ENCODE peak calls at places on chromosomes 11 and 22, in five cellular contexts. P, I, G, L and A are unnamed samples.
A peak's percentile ranks its signal among the peaks of the same experiment; 100 is the strongest.

GRCh38 chr11:133713406-133713805 is 131.9 kb downstream of the SPATA19 start:
- DNase-seq in P (no peak), I (no peak), G (no peak), L (no peak), A (no peak)

GRCh38 chr11:57491371-57492061 is 24.0 kb downstream of the SLC43A1 start:
- DNase-seq in P (peak; percentile 76), I (no peak), G (no peak), L (peak; percentile 73), A (peak; percentile 54)

GRCh38 chr22:44225091-44225689 is 44.5 kb downstream of the PARVG start:
- DNase-seq in P (no peak), I (no peak), G (no peak), L (no peak), A (no peak)

GRCh38 chr22:19798320-19798665 is 37.7 kb downstream of the TBX1 start:
- DNase-seq in P (peak; percentile 29), I (no peak), G (no peak), L (no peak), A (no peak)

GRCh38 chr22:50274311-50274710 is 4.1 kb upstream of the MAPK11 start:
- DNase-seq in P (no peak), I (no peak), G (no peak), L (peak; percentile 90), A (peak; percentile 47)

GRCh38 chr11:9273430-9274336 is 8.5 kb upstream of the DENND5A start:
- DNase-seq in P (no peak), I (peak; percentile 55), G (no peak), L (no peak), A (no peak)

GRCh38 chr11:9142732-9143131 is 51.3 kb upstream of the SCUBE2 start:
- DNase-seq in P (no peak), I (no peak), G (no peak), L (no peak), A (no peak)

GRCh38 chr11:130675917-130676316 is 227.5 kb downstream of the ADAMTS15 start:
- DNase-seq in P (no peak), I (no peak), G (no peak), L (no peak), A (no peak)

GRCh38 chr11:68460741-68461283 is at the start of gene PPP6R3:
- DNase-seq in P (no peak), I (no peak), G (no peak), L (no peak), A (no peak)

GRCh38 chr11:17738350-17739207 is 4.0 kb downstream of the KCNC1 start:
- DNase-seq in P (peak; percentile 44), I (no peak), G (no peak), L (no peak), A (peak; percentile 64)

GRCh38 chr22:41565403-41566054 is 4.7 kb downstream of the CSDC2 start:
- DNase-seq in P (no peak), I (peak; percentile 76), G (no peak), L (no peak), A (no peak)

GRCh38 chr11:8593455-8593854 is 573 bp downstream of the STK33 start:
- DNase-seq in P (no peak), I (no peak), G (no peak), L (peak; percentile 16), A (no peak)

GRCh38 chr22:32622004-32622761 is 147.6 kb downstream of the FBXO7 start:
- DNase-seq in P (peak; percentile 78), I (peak; percentile 78), G (no peak), L (no peak), A (peak; percentile 53)

GRCh38 chr11:96627379-96627778 is 237.6 kb downstream of the JRKL start:
- DNase-seq in P (no peak), I (no peak), G (no peak), L (no peak), A (no peak)

GRCh38 chr11:86192858-86193257 is 51.7 kb upstream of the EED start:
- DNase-seq in P (no peak), I (no peak), G (no peak), L (no peak), A (no peak)

GRCh38 chr22:41772645-41773044 is 27.8 kb upstream of the CCDC134 start:
- DNase-seq in P (no peak), I (no peak), G (no peak), L (no peak), A (no peak)

GRCh38 chr11:116793476-116794096 is 1.9 kb upstream of the APOA5 start:
- DNase-seq in P (no peak), I (no peak), G (no peak), L (peak; percentile 27), A (no peak)

GRCh38 chr11:90294526-90294925 is 71.7 kb upstream of the CHORDC1 start:
- DNase-seq in P (no peak), I (no peak), G (no peak), L (no peak), A (no peak)

GRCh38 chr11:127110542-127110941 is 110.0 kb upstream of the KIRREL3 start:
- DNase-seq in P (no peak), I (no peak), G (no peak), L (no peak), A (no peak)

GRCh38 chr22:29907753-29908515 is 25.0 kb downstream of the MTMR3 start:
- DNase-seq in P (peak; percentile 90), I (peak; percentile 94), G (peak; percentile 36), L (peak; percentile 14), A (no peak)

GRCh38 chr11:13003726-13004493 is 5.2 kb upstream of the RASSF10 start:
- DNase-seq in P (no peak), I (no peak), G (no peak), L (no peak), A (no peak)

GRCh38 chr11:72353861-72354260 is 80.5 kb downstream of the CLPB start:
- DNase-seq in P (no peak), I (no peak), G (no peak), L (no peak), A (no peak)

GRCh38 chr11:9760180-9760550 is 96.3 kb downstream of the SWAP70 start:
- DNase-seq in P (peak; percentile 95), I (peak; percentile 93), G (peak; percentile 82), L (no peak), A (no peak)

GRCh38 chr22:24304067-24304675 is 33.5 kb downstream of the SPECC1L start:
- DNase-seq in P (no peak), I (no peak), G (no peak), L (no peak), A (no peak)

GRCh38 chr11:44072757-44073658 is 6.9 kb downstream of the ACCS start:
- DNase-seq in P (no peak), I (no peak), G (no peak), L (no peak), A (no peak)

DNA sequence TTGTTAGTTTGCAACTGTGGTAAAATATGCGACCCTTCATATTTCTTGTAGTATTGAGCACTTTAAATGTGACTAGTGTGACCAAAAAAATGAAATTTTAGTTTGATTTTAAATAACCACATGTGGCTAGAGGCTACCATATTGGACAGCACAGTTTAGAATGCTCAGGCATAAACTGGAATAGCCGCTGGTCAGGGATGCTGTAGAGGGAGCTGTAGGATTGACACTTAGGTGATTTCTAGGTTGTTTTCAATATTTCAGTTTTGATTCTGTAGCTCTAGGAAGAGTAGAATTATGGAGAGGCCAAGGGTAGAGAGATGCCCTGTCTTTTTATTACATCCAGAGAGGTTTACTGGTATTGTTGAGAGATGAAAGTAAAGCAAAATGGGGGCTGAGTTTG is 10.8 kb upstream of the VSIG10L2 start:
- DNase-seq in P (no peak), I (no peak), G (no peak), L (no peak), A (no peak)
- TF ChIP-seq CTCF in P (no peak), I (no peak), G (no peak), L (peak; percentile 13), A (no peak)

GRCh38 chr22:35349704-35350538 is 31.0 kb upstream of the HMOX1 start:
- DNase-seq in P (no peak), I (no peak), G (no peak), L (peak; percentile 60), A (peak; percentile 32)

GRCh38 chr22:35350539-35351503 is 30.1 kb upstream of the HMOX1 start:
- DNase-seq in P (peak; percentile 97), I (peak; percentile 93), G (peak; percentile 79), L (peak; percentile 97), A (peak; percentile 93)

GRCh38 chr22:35354068-35354467 is 26.8 kb upstream of the HMOX1 start:
- DNase-seq in P (no peak), I (no peak), G (no peak), L (no peak), A (no peak)

GRCh38 chr22:35353318-35353717 is 27.6 kb upstream of the HMOX1 start:
- DNase-seq in P (no peak), I (no peak), G (no peak), L (no peak), A (no peak)

GRCh38 chr22:35352214-35353111 is 28.4 kb upstream of the HMOX1 start:
- DNase-seq in P (peak; percentile 81), I (no peak), G (peak; percentile 62), L (no peak), A (peak; percentile 39)
- TF ChIP-seq CTCF in P (peak; percentile 17), I (no peak), G (no peak), L (peak; percentile 22), A (peak; percentile 21)

GRCh38 chr11:104260456-104260855 is 96.5 kb upstream of the PDGFD start:
- DNase-seq in P (no peak), I (no peak), G (no peak), L (no peak), A (no peak)

GRCh38 chr11:104254347-104254746 is 90.4 kb upstream of the PDGFD start:
- DNase-seq in P (no peak), I (peak; percentile 10), G (no peak), L (peak; percentile 7), A (peak; percentile 50)

GRCh38 chr11:104259121-104259610 is 95.2 kb upstream of the PDGFD start:
- DNase-seq in P (no peak), I (no peak), G (no peak), L (no peak), A (no peak)

DNA sequence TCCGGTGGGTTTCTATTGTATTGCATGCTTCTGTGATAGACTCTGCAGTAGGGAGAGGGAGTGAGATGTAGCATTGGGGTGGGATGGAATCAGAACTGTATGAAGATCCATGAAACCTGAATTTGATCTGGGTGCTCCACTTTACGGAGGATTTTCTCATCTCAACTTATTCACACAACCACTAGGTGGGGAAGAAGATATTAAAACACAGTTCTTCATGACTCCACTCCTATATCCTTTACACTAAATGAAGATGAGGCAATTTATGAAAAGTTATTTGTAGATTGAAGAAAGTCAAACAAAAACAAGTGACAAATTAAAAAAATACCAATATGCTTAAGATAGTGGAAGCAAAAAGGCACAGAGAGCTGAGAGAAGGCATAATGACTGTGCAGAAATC is 92.6 kb upstream of the PDGFD start:
- DNase-seq in P (no peak), I (no peak), G (no peak), L (no peak), A (no peak)
- TF ChIP-seq CTCF in P (peak; percentile 17), I (no peak), G (no peak), L (peak; percentile 30), A (no peak)

DNA sequence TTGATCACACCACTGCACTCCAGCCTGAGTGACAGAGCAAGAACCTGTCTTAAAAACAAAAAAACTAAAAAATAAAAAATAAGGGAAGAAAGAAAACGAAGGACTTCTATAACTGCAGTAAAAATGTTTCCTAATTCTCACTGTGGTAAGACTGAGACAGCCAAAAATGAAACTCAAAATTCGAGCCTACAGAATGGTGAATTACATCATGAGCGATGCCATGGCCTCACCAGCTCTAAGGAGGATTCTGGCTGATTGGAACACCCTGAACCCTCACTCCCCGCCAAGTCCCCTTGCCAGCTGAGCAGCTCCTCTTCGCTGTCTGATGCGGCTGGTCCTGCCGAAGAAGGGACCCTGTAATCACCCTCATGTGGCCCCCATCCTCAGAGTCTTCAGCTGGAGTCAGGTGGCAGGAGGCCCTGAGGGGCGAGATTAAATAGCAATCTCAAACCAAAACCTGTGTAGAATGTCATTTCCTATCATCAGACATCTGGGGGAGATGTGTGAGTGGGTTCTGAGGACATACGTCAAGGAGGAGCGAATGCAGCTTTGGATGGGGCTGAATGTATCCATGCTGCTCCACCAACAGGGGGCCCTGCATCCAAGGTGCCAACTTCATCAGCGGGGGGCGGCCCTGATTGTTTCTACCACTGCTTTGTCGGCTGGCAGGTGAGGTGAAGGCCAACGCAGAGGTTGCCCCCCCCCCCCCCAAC is 29.2 kb downstream of the PDGFB start:
- DNase-seq in P (no peak), I (no peak), G (no peak), L (no peak), A (no peak)
- TF ChIP-seq CTCF in P (peak; percentile 13), I (peak; percentile 13), G (no peak), L (peak; percentile 31), A (peak; percentile 41)